ENCODE peak calls at places on chromosome 17, in five cellular contexts. P is neural progenitor cell; Y is CD4-positive, CD25-positive, alpha-beta regulatory T cell; I is stomach; H is heart left ventricle. Z is an unnamed sample. For H3K36me3, the result is how much of the 10 kb centered on the place peaks cover.

GRCh38 chr17:11996722-11997146 is 541 bp downstream of the ZNF18 start:
- DNase-seq in H (no peak), Y (peak), P (no peak), I (peak), Z (no peak)

GRCh38 chr17:16925461-16926060 is 46.4 kb downstream of the TNFRSF13B start:
- DNase-seq in P (no peak), Y (no peak), I (no peak), H (no peak), Z (peak)

GRCh38 chr17:42980274-42980765 is at the start of gene RUNDC1:
- DNase-seq in P (peak), I (peak), Y (peak), H (peak), Z (peak)

GRCh38 chr17:37708008-37708615 is 36.7 kb downstream of the HNF1B start:
- DNase-seq in Y (no peak), I (peak), P (no peak), H (no peak), Z (no peak)

GRCh38 chr17:32516450-32516849 is 29.7 kb downstream of the CDK5R1 start:
- DNase-seq in Y (no peak), P (no peak), I (no peak), H (no peak), Z (no peak)

GRCh38 chr17:73956595-73957465 is 246.6 kb upstream of the RPL38 start:
- DNase-seq in H (no peak), P (peak), I (peak), Y (peak), Z (no peak)

GRCh38 chr17:17628388-17629008 is 37.0 kb upstream of the PEMT start:
- DNase-seq in I (peak), P (no peak), H (no peak), Y (peak), Z (peak)

GRCh38 chr17:56756536-56756935 is 77.2 kb downstream of the C17orf67 start:
- DNase-seq in P (no peak), I (no peak), Y (no peak), H (no peak), Z (no peak)

GRCh38 chr17:9937164-9937835 is 32.2 kb upstream of the RCVRN start:
- DNase-seq in P (no peak), H (peak), Y (no peak), I (no peak), Z (no peak)

GRCh38 chr17:58081641-58082340 is 1.4 kb upstream of the DYNLL2 start:
- DNase-seq in I (no peak), P (peak), Y (no peak), H (no peak), Z (no peak)

GRCh38 chr17:59428896-59429460 is 97.5 kb downstream of the YPEL2 start:
- DNase-seq in Y (no peak), I (no peak), P (no peak), H (no peak), Z (no peak)

GRCh38 chr17:49151996-49152395 is 19.4 kb downstream of the B4GALNT2 start:
- DNase-seq in H (no peak), I (no peak), Y (no peak), P (no peak), Z (no peak)

GRCh38 chr17:42061641-42062487 is 11.5 kb upstream of the C17orf113 start:
- DNase-seq in P (no peak), Y (no peak), I (no peak), H (no peak), Z (no peak)

GRCh38 chr17:50533720-50534148 is 1.2 kb downstream of the EPN3 start:
- DNase-seq in P (no peak), Y (no peak), I (peak), H (peak), Z (no peak)

GRCh38 chr17:31462261-31462660 is 70.8 kb downstream of the RAB11FIP4 start:
- DNase-seq in H (no peak), I (no peak), Y (no peak), P (no peak), Z (no peak)

GRCh38 chr17:73710095-73710592 is 65.9 kb upstream of the SDK2 start:
- DNase-seq in P (peak), Y (peak), H (peak), I (peak), Z (peak)

GRCh38 chr17:1714980-1715802 is 5.0 kb upstream of the TLCD2 start:
- DNase-seq in P (peak), H (peak), I (peak), Y (peak), Z (peak)

GRCh38 chr17:49969134-49969759 is at the start of gene DLX4:
- DNase-seq in H (no peak), P (peak), I (no peak), Y (peak), Z (no peak)

GRCh38 chr17:12765544-12765943 is 23.8 kb upstream of the ARHGAP44 start:
- DNase-seq in Y (no peak), I (peak), P (no peak), H (peak), Z (no peak)

GRCh38 chr17:28326114-28326513 is 7.1 kb downstream of the TMEM97 start:
- DNase-seq in I (peak), P (no peak), H (no peak), Y (no peak), Z (no peak)

GRCh38 chr17:28324272-28324745 is 5.3 kb downstream of the TMEM97 start:
- DNase-seq in H (no peak), I (peak), P (no peak), Y (no peak), Z (no peak)

GRCh38 chr17:28324776-28325175 is 5.8 kb downstream of the TMEM97 start:
- DNase-seq in H (no peak), I (no peak), P (no peak), Y (no peak), Z (no peak)

GRCh38 chr17:28327031-28327607 is 8.1 kb downstream of the TMEM97 start:
- DNase-seq in Y (peak), P (no peak), H (no peak), I (peak), Z (no peak)

DNA sequence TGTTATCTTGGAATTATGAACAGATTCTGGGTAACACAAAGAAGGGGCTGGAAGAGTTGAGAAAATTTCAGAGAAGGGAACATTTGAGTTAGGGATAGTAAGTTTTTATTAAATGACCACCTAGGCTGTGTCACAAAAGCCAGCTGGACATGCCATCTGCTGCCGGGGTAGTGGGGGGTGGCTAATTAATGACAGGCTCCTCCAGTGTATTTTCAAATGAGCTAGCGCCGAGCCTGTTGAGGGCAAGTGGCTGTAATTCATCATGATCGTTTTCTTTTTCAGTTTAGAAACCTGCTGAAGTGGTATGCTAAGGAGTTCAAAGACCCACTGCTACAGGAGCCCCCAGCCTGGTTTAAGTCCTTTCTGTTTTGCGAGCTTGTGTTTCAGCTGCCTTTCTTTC is 6.2 kb downstream of the TMEM97 start:
- DNase-seq in H (no peak), Y (no peak), I (no peak), P (no peak), Z (no peak)
- H3K36me3 ChIP-seq in H (under half), Y (under half), I (under half), P (under half), Z (under half)

GRCh38 chr17:78682363-78682762 is 99.7 kb downstream of the CYTH1 start:
- DNase-seq in I (no peak), H (no peak), P (peak), Y (no peak), Z (no peak)
- H3K36me3 ChIP-seq in I (half or more), H (under half), P (under half), Y (half or more), Z (under half)

GRCh38 chr17:80388601-80389000 is 26.4 kb upstream of the ENDOV start:
- DNase-seq in P (no peak), Y (no peak), H (no peak), I (no peak), Z (no peak)

GRCh38 chr17:80386341-80386740 is 28.6 kb upstream of the ENDOV start:
- DNase-seq in I (no peak), H (no peak), Y (no peak), P (no peak), Z (no peak)

GRCh38 chr17:80388175-80388574 is 26.8 kb upstream of the ENDOV start:
- DNase-seq in H (no peak), Y (no peak), I (no peak), P (no peak), Z (no peak)

GRCh38 chr17:80387071-80387470 is 27.9 kb upstream of the ENDOV start:
- DNase-seq in Y (no peak), H (no peak), I (no peak), P (no peak), Z (no peak)

GRCh38 chr17:80389011-80389995 is 25.7 kb upstream of the ENDOV start:
- DNase-seq in P (no peak), H (no peak), Y (no peak), I (no peak), Z (no peak)
- H3K36me3 ChIP-seq in P (under half), H (under half), Y (half or more), I (half or more), Z (under half)

DNA sequence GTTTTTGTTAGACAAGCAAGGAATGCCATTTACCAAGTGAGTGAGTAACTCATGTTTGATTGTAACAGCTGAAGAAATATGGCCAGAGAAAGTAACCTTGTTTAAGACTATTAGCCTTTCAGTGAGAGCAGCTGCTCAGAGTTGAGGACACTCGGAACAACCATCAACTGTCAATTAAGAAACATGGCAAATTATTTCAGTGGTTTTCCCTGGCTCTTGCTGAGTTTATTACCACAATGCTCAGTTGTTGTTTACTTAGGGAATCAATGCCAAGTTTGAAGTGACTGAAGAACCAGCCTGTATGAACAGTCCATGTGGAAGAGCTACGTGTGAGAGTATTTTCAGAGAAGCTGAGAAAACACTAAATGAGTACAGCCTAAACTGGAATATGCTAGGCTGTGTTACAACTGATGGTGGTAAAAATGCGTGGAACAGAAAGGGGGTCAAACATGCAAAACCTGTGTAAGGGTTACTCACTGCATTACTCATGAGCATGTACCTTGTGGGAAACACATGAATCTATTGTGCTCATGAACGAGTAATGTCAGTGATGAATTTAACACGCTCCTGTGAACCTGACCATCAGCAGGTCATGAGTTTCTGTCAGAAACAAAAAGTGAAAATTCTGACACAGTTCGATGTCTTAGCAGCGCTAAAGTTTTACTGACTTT is 33.7 kb downstream of the GNA13 start:
- DNase-seq in Y (no peak), I (no peak), P (no peak), H (no peak), Z (no peak)
- H3K36me3 ChIP-seq in Y (under half), I (under half), P (under half), H (under half), Z (under half)

GRCh38 chr17:80367510-80367909 is 47.5 kb upstream of the ENDOV start:
- DNase-seq in H (no peak), Y (no peak), P (no peak), I (no peak), Z (no peak)
- H3K36me3 ChIP-seq in H (under half), Y (half or more), P (under half), I (half or more), Z (under half)

DNA sequence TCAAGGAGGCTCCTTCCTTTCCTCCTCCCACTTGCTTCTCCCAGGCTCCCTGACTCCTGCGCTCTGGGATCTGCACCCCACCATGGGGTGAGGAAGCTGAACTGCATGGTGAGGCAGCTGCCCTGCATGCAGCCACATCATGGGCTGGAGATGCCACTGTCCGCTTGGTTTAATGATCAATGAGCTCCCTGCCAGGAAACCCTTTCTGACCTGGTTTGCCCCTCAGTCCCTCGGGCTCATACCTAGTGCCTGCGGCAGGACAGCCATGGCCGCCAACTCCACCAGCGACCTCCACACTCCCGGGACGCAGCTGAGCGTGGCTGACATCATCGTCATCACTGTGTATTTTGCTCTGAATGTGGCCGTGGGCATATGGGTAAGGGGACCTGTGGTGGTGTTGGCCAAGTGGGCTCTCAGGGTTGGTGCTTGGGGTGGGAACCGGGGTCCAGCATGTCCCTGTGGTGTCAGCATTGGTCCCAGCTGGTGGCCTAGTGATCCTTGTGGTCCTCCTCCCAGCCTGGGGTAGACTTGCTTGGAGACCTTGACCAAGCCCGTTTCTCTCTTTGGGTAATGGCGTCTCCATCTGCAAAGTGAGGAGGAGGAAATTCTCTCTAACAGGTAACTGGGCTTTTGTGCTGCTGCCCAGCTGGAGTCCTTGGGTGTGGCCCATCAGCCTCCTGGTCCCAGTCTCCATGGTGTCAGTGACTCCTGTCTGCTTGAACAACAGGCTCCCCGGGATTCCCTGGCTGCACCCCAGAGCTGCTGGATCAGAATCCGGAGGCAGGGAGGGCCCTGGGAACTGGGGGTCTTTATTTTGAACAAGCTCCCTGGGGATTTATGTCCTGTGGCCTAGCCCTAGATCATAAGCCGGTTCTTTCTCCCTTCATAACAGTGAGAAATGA is at the start of gene SLC5A10:
- DNase-seq in I (no peak), H (no peak), Y (no peak), P (peak), Z (no peak)
- H3K36me3 ChIP-seq in I (under half), H (under half), Y (under half), P (under half), Z (under half)

Z was measured in breast epithelium.